ENCODE peak calls at places on chromosomes 3 and 15, in eight cellular contexts. One of them, this sample, is unnamed.

GRCh38 chr15:39788108-39788507 is 5.5 kb upstream of the FSIP1 start:
- ATAC-seq in Panc1: no peak
- ATAC-seq in mucosa of descending colon: no peak
- ATAC-seq in IMR-90: no peak
- ATAC-seq in aorta: no peak
- ATAC-seq in A549: no peak
- ATAC-seq in left lung: no peak
- ATAC-seq in body of pancreas: no peak
- ATAC-seq in this sample: no peak

GRCh38 chr3:58324675-58325390 is 7.9 kb upstream of the PXK start:
- ATAC-seq in Panc1: no peak
- ATAC-seq in mucosa of descending colon: peak; percentile 8
- ATAC-seq in IMR-90: peak; percentile 13
- ATAC-seq in aorta: no peak
- ATAC-seq in A549: no peak
- ATAC-seq in left lung: no peak
- ATAC-seq in body of pancreas: no peak
- ATAC-seq in this sample: no peak

GRCh38 chr3:51896607-51897305 is 6.4 kb downstream of the IQCF1 start:
- ATAC-seq in Panc1: no peak
- ATAC-seq in mucosa of descending colon: no peak
- ATAC-seq in IMR-90: no peak
- ATAC-seq in aorta: no peak
- ATAC-seq in A549: no peak
- ATAC-seq in left lung: no peak
- ATAC-seq in body of pancreas: no peak
- ATAC-seq in this sample: no peak

GRCh38 chr3:131217296-131217741 is 164.3 kb upstream of the NUDT16 start:
- ATAC-seq in Panc1: peak; percentile 64
- ATAC-seq in mucosa of descending colon: no peak
- ATAC-seq in IMR-90: no peak
- ATAC-seq in aorta: no peak
- ATAC-seq in A549: peak; percentile 72
- ATAC-seq in left lung: no peak
- ATAC-seq in body of pancreas: no peak
- ATAC-seq in this sample: no peak

GRCh38 chr15:70321106-70321809 is 223.5 kb upstream of the TLE3 start:
- ATAC-seq in Panc1: no peak
- ATAC-seq in mucosa of descending colon: peak; percentile 56
- ATAC-seq in IMR-90: no peak
- ATAC-seq in aorta: no peak
- ATAC-seq in A549: no peak
- ATAC-seq in left lung: peak; percentile 19
- ATAC-seq in body of pancreas: no peak
- ATAC-seq in this sample: no peak

GRCh38 chr15:80558631-80559319 is 136.3 kb upstream of the ABHD17C start:
- ATAC-seq in Panc1: no peak
- ATAC-seq in mucosa of descending colon: no peak
- ATAC-seq in IMR-90: no peak
- ATAC-seq in aorta: no peak
- ATAC-seq in A549: no peak
- ATAC-seq in left lung: peak; percentile 24
- ATAC-seq in body of pancreas: no peak
- ATAC-seq in this sample: no peak

GRCh38 chr15:52220896-52221660 is 29.9 kb upstream of the GNB5 start:
- ATAC-seq in Panc1: no peak
- ATAC-seq in mucosa of descending colon: peak; percentile 14
- ATAC-seq in IMR-90: no peak
- ATAC-seq in aorta: no peak
- ATAC-seq in A549: no peak
- ATAC-seq in left lung: no peak
- ATAC-seq in body of pancreas: no peak
- ATAC-seq in this sample: no peak

GRCh38 chr3:108171095-108171494 is 51.1 kb downstream of the IFT57 start:
- ATAC-seq in Panc1: no peak
- ATAC-seq in mucosa of descending colon: peak; percentile 63
- ATAC-seq in IMR-90: no peak
- ATAC-seq in aorta: no peak
- ATAC-seq in A549: no peak
- ATAC-seq in left lung: no peak
- ATAC-seq in body of pancreas: no peak
- ATAC-seq in this sample: no peak

GRCh38 chr3:57963811-57964346 is 44.3 kb upstream of the FLNB start:
- ATAC-seq in Panc1: peak; percentile 33
- ATAC-seq in mucosa of descending colon: no peak
- ATAC-seq in IMR-90: no peak
- ATAC-seq in aorta: no peak
- ATAC-seq in A549: no peak
- ATAC-seq in left lung: no peak
- ATAC-seq in body of pancreas: no peak
- ATAC-seq in this sample: no peak

GRCh38 chr15:75649045-75649761 is 1.5 kb downstream of the SNX33 start:
- ATAC-seq in Panc1: no peak
- ATAC-seq in mucosa of descending colon: no peak
- ATAC-seq in IMR-90: no peak
- ATAC-seq in aorta: no peak
- ATAC-seq in A549: no peak
- ATAC-seq in left lung: no peak
- ATAC-seq in body of pancreas: no peak
- ATAC-seq in this sample: no peak

GRCh38 chr3:141414141-141414689 is 45.9 kb downstream of the ZBTB38 start:
- ATAC-seq in Panc1: no peak
- ATAC-seq in mucosa of descending colon: no peak
- ATAC-seq in IMR-90: no peak
- ATAC-seq in aorta: no peak
- ATAC-seq in A549: peak; percentile 27
- ATAC-seq in left lung: no peak
- ATAC-seq in body of pancreas: no peak
- ATAC-seq in this sample: no peak

GRCh38 chr3:150222646-150223045 is 185.5 kb upstream of the TSC22D2 start:
- ATAC-seq in Panc1: no peak
- ATAC-seq in mucosa of descending colon: no peak
- ATAC-seq in IMR-90: no peak
- ATAC-seq in aorta: no peak
- ATAC-seq in A549: no peak
- ATAC-seq in left lung: peak; percentile 27
- ATAC-seq in body of pancreas: no peak
- ATAC-seq in this sample: no peak

GRCh38 chr3:66053009-66053782 is 14.5 kb upstream of the MAGI1 start:
- ATAC-seq in Panc1: no peak
- ATAC-seq in mucosa of descending colon: no peak
- ATAC-seq in IMR-90: peak; percentile 64
- ATAC-seq in aorta: peak; percentile 87
- ATAC-seq in A549: no peak
- ATAC-seq in left lung: peak; percentile 92
- ATAC-seq in body of pancreas: peak; percentile 77
- ATAC-seq in this sample: peak; percentile 43

GRCh38 chr3:126083138-126083445 is 832 bp downstream of the SLC41A3 start:
- ATAC-seq in Panc1: no peak
- ATAC-seq in mucosa of descending colon: no peak
- ATAC-seq in IMR-90: no peak
- ATAC-seq in aorta: no peak
- ATAC-seq in A549: no peak
- ATAC-seq in left lung: no peak
- ATAC-seq in body of pancreas: no peak
- ATAC-seq in this sample: no peak

GRCh38 chr15:57923750-57924149 is 141.8 kb downstream of the ALDH1A2 start:
- ATAC-seq in Panc1: no peak
- ATAC-seq in mucosa of descending colon: peak; percentile 49
- ATAC-seq in IMR-90: no peak
- ATAC-seq in aorta: peak; percentile 32
- ATAC-seq in A549: no peak
- ATAC-seq in left lung: peak; percentile 12
- ATAC-seq in body of pancreas: peak; percentile 31
- ATAC-seq in this sample: peak; percentile 29

GRCh38 chr15:100501095-100501494 is 27.7 kb downstream of the CERS3 start:
- ATAC-seq in Panc1: no peak
- ATAC-seq in mucosa of descending colon: no peak
- ATAC-seq in IMR-90: no peak
- ATAC-seq in aorta: no peak
- ATAC-seq in A549: no peak
- ATAC-seq in left lung: no peak
- ATAC-seq in body of pancreas: no peak
- ATAC-seq in this sample: no peak

GRCh38 chr15:100502651-100503050 is 26.1 kb downstream of the CERS3 start:
- ATAC-seq in Panc1: no peak
- ATAC-seq in mucosa of descending colon: no peak
- ATAC-seq in IMR-90: no peak
- ATAC-seq in aorta: no peak
- ATAC-seq in A549: no peak
- ATAC-seq in left lung: no peak
- ATAC-seq in body of pancreas: no peak
- ATAC-seq in this sample: no peak
- H3K4me1 ChIP-seq in Panc1: no peaks in the 10 kb centered on the region
- H3K4me1 ChIP-seq in mucosa of descending colon: no peaks in the 10 kb centered on the region
- H3K4me1 ChIP-seq in IMR-90: no peaks in the 10 kb centered on the region
- H3K4me1 ChIP-seq in aorta: no peaks in the 10 kb centered on the region
- H3K4me1 ChIP-seq in A549: no peaks in the 10 kb centered on the region
- H3K4me1 ChIP-seq in left lung: no peaks in the 10 kb centered on the region
- H3K4me1 ChIP-seq in body of pancreas: no peaks in the 10 kb centered on the region
- H3K4me1 ChIP-seq in this sample: no peaks in the 10 kb centered on the region

GRCh38 chr3:64147211-64147610 is 78.1 kb downstream of the PRICKLE2 start:
- ATAC-seq in Panc1: no peak
- ATAC-seq in mucosa of descending colon: no peak
- ATAC-seq in IMR-90: no peak
- ATAC-seq in aorta: no peak
- ATAC-seq in A549: no peak
- ATAC-seq in left lung: no peak
- ATAC-seq in body of pancreas: no peak
- ATAC-seq in this sample: no peak

GRCh38 chr3:64150527-64151238 is 74.6 kb downstream of the PRICKLE2 start:
- ATAC-seq in Panc1: peak; percentile 69
- ATAC-seq in mucosa of descending colon: peak; percentile 97
- ATAC-seq in IMR-90: peak; percentile 97
- ATAC-seq in aorta: peak; percentile 85
- ATAC-seq in A549: peak; percentile 98
- ATAC-seq in left lung: peak; percentile 94
- ATAC-seq in body of pancreas: peak; percentile 97
- ATAC-seq in this sample: peak; percentile 66

GRCh38 chr3:64149886-64150285 is 75.4 kb downstream of the PRICKLE2 start:
- ATAC-seq in Panc1: no peak
- ATAC-seq in mucosa of descending colon: no peak
- ATAC-seq in IMR-90: no peak
- ATAC-seq in aorta: no peak
- ATAC-seq in A549: no peak
- ATAC-seq in left lung: no peak
- ATAC-seq in body of pancreas: no peak
- ATAC-seq in this sample: no peak

GRCh38 chr3:64151335-64151871 is 73.9 kb downstream of the PRICKLE2 start:
- ATAC-seq in Panc1: no peak
- ATAC-seq in mucosa of descending colon: no peak
- ATAC-seq in IMR-90: peak; percentile 1
- ATAC-seq in aorta: no peak
- ATAC-seq in A549: peak; percentile 12
- ATAC-seq in left lung: peak; percentile 73
- ATAC-seq in body of pancreas: no peak
- ATAC-seq in this sample: peak; percentile 45

GRCh38 chr3:64148955-64149653 is 76.2 kb downstream of the PRICKLE2 start:
- ATAC-seq in Panc1: no peak
- ATAC-seq in mucosa of descending colon: peak; percentile 50
- ATAC-seq in IMR-90: no peak
- ATAC-seq in aorta: no peak
- ATAC-seq in A549: no peak
- ATAC-seq in left lung: no peak
- ATAC-seq in body of pancreas: no peak
- ATAC-seq in this sample: no peak
- H3K4me1 ChIP-seq in Panc1: no peaks in the 10 kb centered on the region
- H3K4me1 ChIP-seq in mucosa of descending colon: peaks cover 27% of the 10 kb centered on the region
- H3K4me1 ChIP-seq in IMR-90: peaks cover 23% of the 10 kb centered on the region
- H3K4me1 ChIP-seq in aorta: no peaks in the 10 kb centered on the region
- H3K4me1 ChIP-seq in A549: peaks cover 54% of the 10 kb centered on the region
- H3K4me1 ChIP-seq in left lung: peaks cover 15% of the 10 kb centered on the region
- H3K4me1 ChIP-seq in body of pancreas: peaks cover 14% of the 10 kb centered on the region
- H3K4me1 ChIP-seq in this sample: peaks cover 26% of the 10 kb centered on the region

DNA sequence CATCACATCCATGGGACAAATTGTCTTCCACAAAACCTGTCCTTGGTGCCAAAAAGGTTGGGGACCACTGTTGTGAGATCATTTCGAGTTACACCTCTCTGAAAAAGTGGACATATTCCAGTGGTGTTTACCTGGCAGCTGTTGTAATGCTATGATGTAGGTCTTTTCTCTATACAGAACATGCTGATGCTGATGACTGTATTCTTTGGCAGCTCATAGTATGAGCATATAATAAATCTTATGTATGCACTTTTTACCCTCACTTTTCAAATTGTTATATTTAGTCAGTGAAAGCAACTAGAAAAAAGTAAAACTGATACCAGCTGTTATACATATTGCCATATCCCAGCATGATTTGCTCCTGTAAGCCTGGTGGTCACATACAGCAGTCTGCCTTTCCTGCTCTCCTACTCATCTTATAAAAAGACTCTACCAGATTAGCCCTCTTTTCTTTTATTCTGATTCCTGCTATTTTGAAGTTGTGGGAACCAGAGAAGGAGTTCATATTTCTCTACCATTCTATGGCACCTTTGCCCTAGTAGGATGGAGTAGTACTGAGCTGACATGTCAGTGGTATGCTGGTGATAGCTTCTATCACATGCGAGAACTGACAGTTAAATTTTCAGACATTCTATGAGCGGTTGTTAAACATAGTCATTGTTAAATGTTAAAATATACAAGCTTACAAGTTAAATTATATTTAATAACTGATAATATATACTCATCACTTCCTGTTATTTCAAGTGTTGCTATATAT is 128.7 kb downstream of the FNDC3B start:
- ATAC-seq in Panc1: no peak
- ATAC-seq in mucosa of descending colon: no peak
- ATAC-seq in IMR-90: peak; percentile 4
- ATAC-seq in aorta: no peak
- ATAC-seq in A549: peak; percentile 10
- ATAC-seq in left lung: no peak
- ATAC-seq in body of pancreas: no peak
- ATAC-seq in this sample: no peak
- H3K4me1 ChIP-seq in Panc1: peaks cover 74% of the 10 kb centered on the region
- H3K4me1 ChIP-seq in mucosa of descending colon: no peaks in the 10 kb centered on the region
- H3K4me1 ChIP-seq in IMR-90: peaks cover 24% of the 10 kb centered on the region
- H3K4me1 ChIP-seq in aorta: peaks cover 3% of the 10 kb centered on the region
- H3K4me1 ChIP-seq in A549: peaks cover 94% of the 10 kb centered on the region
- H3K4me1 ChIP-seq in left lung: peaks cover 6% of the 10 kb centered on the region
- H3K4me1 ChIP-seq in body of pancreas: peaks cover 36% of the 10 kb centered on the region
- H3K4me1 ChIP-seq in this sample: peaks cover 13% of the 10 kb centered on the region

GRCh38 chr15:63063877-63064409 is 21.4 kb downstream of the TPM1 start:
- ATAC-seq in Panc1: no peak
- ATAC-seq in mucosa of descending colon: no peak
- ATAC-seq in IMR-90: no peak
- ATAC-seq in aorta: no peak
- ATAC-seq in A549: no peak
- ATAC-seq in left lung: no peak
- ATAC-seq in body of pancreas: no peak
- ATAC-seq in this sample: no peak
- H3K4me1 ChIP-seq in Panc1: no peaks in the 10 kb centered on the region
- H3K4me1 ChIP-seq in mucosa of descending colon: peaks cover 4% of the 10 kb centered on the region
- H3K4me1 ChIP-seq in IMR-90: peaks cover 28% of the 10 kb centered on the region
- H3K4me1 ChIP-seq in aorta: peaks cover 1% of the 10 kb centered on the region
- H3K4me1 ChIP-seq in A549: peaks cover 88% of the 10 kb centered on the region
- H3K4me1 ChIP-seq in left lung: no peaks in the 10 kb centered on the region
- H3K4me1 ChIP-seq in body of pancreas: no peaks in the 10 kb centered on the region
- H3K4me1 ChIP-seq in this sample: peaks cover 28% of the 10 kb centered on the region

GRCh38 chr15:32790352-32790999 is 72.7 kb downstream of the GREM1 start:
- ATAC-seq in Panc1: no peak
- ATAC-seq in mucosa of descending colon: no peak
- ATAC-seq in IMR-90: peak; percentile 86
- ATAC-seq in aorta: no peak
- ATAC-seq in A549: peak; percentile 59
- ATAC-seq in left lung: no peak
- ATAC-seq in body of pancreas: no peak
- ATAC-seq in this sample: no peak
- H3K4me1 ChIP-seq in Panc1: no peaks in the 10 kb centered on the region
- H3K4me1 ChIP-seq in mucosa of descending colon: no peaks in the 10 kb centered on the region
- H3K4me1 ChIP-seq in IMR-90: peaks cover 28% of the 10 kb centered on the region
- H3K4me1 ChIP-seq in aorta: no peaks in the 10 kb centered on the region
- H3K4me1 ChIP-seq in A549: peaks cover 23% of the 10 kb centered on the region
- H3K4me1 ChIP-seq in left lung: no peaks in the 10 kb centered on the region
- H3K4me1 ChIP-seq in body of pancreas: no peaks in the 10 kb centered on the region
- H3K4me1 ChIP-seq in this sample: no peaks in the 10 kb centered on the region